ENCODE peak calls at places on chromosomes 1 and 21, in five cellular contexts. F is body of pancreas, Q is psoas muscle, B is HepG2, C is colonic mucosa. H is an unnamed sample.

GRCh38 chr1:13757693-13758092 is 57.7 kb downstream of the PRDM2 start:
- DNase-seq in F (no peak), Q (no peak), B (no peak), C (no peak), H (no peak)

GRCh38 chr1:165075725-165076370 is 280.7 kb downstream of the LMX1A start:
- DNase-seq in F (peak), Q (no peak), B (peak), C (no peak), H (no peak)

GRCh38 chr1:245790441-245790840 is 635.7 kb downstream of the KIF26B start:
- DNase-seq in F (no peak), Q (no peak), B (no peak), C (no peak), H (no peak)

GRCh38 chr21:31185663-31186062 is 147.4 kb upstream of the KRTAP19-8 start:
- DNase-seq in F (no peak), Q (no peak), B (no peak), C (no peak), H (no peak)

GRCh38 chr1:18950415-18951026 is 6.0 kb downstream of the IFFO2 start:
- DNase-seq in F (no peak), Q (peak), B (no peak), C (no peak), H (peak)

GRCh38 chr1:43834280-43835140 is 99.1 kb upstream of the ARTN start:
- DNase-seq in F (no peak), Q (peak), B (no peak), C (no peak), H (no peak)

GRCh38 chr21:39080366-39080765 is 102.9 kb downstream of the PSMG1 start:
- DNase-seq in F (no peak), Q (no peak), B (no peak), C (no peak), H (no peak)

GRCh38 chr1:14866841-14867626 is 268.5 kb downstream of the KAZN start:
- DNase-seq in F (no peak), Q (no peak), B (no peak), C (no peak), H (no peak)

GRCh38 chr1:22971161-22972062 is 1.3 kb downstream of the LACTBL1 start:
- DNase-seq in F (no peak), Q (no peak), B (no peak), C (no peak), H (no peak)

GRCh38 chr1:161505892-161506173 is 576 bp downstream of the FCGR2A start:
- DNase-seq in F (no peak), Q (no peak), B (no peak), C (no peak), H (no peak)

GRCh38 chr1:248094884-248095283 is at the start of gene OR2L13:
- DNase-seq in F (no peak), Q (no peak), B (no peak), C (no peak), H (no peak)

GRCh38 chr1:35646043-35646442 is 4.7 kb upstream of the PSMB2 start:
- DNase-seq in F (no peak), Q (no peak), B (no peak), C (no peak), H (no peak)
- TF ChIP-seq CTCF in F (peak), Q (no peak), B (peak), C (no peak), H (no peak)

DNA sequence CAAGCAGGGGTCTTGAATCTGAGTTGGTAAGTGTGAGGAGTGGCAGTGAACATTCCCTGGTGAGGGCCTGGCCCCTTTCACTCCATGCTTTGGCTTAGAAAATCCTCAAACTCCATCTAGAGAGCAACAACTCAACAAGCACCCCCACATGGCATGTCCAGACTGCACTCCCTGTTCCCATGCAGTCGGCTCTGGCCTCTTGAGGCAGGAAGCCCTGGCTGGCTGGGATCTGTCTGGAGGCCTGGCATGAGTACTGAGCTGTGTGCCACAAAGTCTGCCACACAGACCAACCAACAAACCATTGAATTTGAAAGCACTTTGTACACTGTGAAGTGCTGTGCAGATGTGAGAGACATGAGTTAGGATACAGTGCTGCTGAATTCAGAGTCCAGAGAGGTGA is 25.2 kb downstream of the COA7 start:
- DNase-seq in F (no peak), Q (no peak), B (no peak), C (no peak), H (no peak)
- H3K27ac ChIP-seq in F (no peak), Q (peak), B (no peak), C (no peak), H (no peak)

GRCh38 chr1:29859126-29859525 is 622.8 kb downstream of the PTPRU start:
- DNase-seq in F (no peak), Q (no peak), B (no peak), C (no peak), H (no peak)

GRCh38 chr1:29858646-29859045 is 622.3 kb downstream of the PTPRU start:
- DNase-seq in F (no peak), Q (no peak), B (no peak), C (no peak), H (no peak)

GRCh38 chr1:29861446-29861845 is 625.1 kb downstream of the PTPRU start:
- DNase-seq in F (no peak), Q (no peak), B (no peak), C (no peak), H (no peak)

GRCh38 chr1:29864431-29865022 is 628.2 kb downstream of the PTPRU start:
- DNase-seq in F (no peak), Q (no peak), B (no peak), C (no peak), H (no peak)

GRCh38 chr1:29860681-29861080 is 624.4 kb downstream of the PTPRU start:
- DNase-seq in F (no peak), Q (no peak), B (no peak), C (no peak), H (no peak)
- H3K4me3 ChIP-seq in F (no peak), Q (no peak), B (no peak), C (no peak), H (no peak)

GRCh38 chr1:151499355-151499754 is 11.8 kb upstream of the CGN start:
- DNase-seq in F (no peak), Q (no peak), B (no peak), C (no peak), H (no peak)

GRCh38 chr1:151499930-151500329 is 11.3 kb upstream of the CGN start:
- DNase-seq in F (no peak), Q (no peak), B (no peak), C (no peak), H (no peak)

GRCh38 chr1:151502859-151503509 is 8.2 kb upstream of the CGN start:
- DNase-seq in F (no peak), Q (no peak), B (no peak), C (peak), H (no peak)

GRCh38 chr1:151502035-151502728 is 9.0 kb upstream of the CGN start:
- DNase-seq in F (no peak), Q (no peak), B (peak), C (no peak), H (no peak)

GRCh38 chr1:151501474-151501873 is 9.7 kb upstream of the CGN start:
- DNase-seq in F (peak), Q (no peak), B (no peak), C (no peak), H (no peak)
- TF ChIP-seq CTCF in F (peak), Q (no peak), B (no peak), C (peak), H (no peak)

GRCh38 chr21:41613421-41613998 is 105.6 kb upstream of the TMPRSS2 start:
- DNase-seq in F (peak), Q (no peak), B (no peak), C (no peak), H (no peak)

GRCh38 chr21:41614456-41615010 is 106.6 kb upstream of the TMPRSS2 start:
- DNase-seq in F (no peak), Q (no peak), B (no peak), C (no peak), H (no peak)

GRCh38 chr21:41612674-41613250 is 104.8 kb upstream of the TMPRSS2 start:
- DNase-seq in F (peak), Q (peak), B (peak), C (peak), H (peak)

GRCh38 chr21:41615613-41616012 is 107.7 kb upstream of the TMPRSS2 start:
- DNase-seq in F (no peak), Q (no peak), B (no peak), C (no peak), H (no peak)

DNA sequence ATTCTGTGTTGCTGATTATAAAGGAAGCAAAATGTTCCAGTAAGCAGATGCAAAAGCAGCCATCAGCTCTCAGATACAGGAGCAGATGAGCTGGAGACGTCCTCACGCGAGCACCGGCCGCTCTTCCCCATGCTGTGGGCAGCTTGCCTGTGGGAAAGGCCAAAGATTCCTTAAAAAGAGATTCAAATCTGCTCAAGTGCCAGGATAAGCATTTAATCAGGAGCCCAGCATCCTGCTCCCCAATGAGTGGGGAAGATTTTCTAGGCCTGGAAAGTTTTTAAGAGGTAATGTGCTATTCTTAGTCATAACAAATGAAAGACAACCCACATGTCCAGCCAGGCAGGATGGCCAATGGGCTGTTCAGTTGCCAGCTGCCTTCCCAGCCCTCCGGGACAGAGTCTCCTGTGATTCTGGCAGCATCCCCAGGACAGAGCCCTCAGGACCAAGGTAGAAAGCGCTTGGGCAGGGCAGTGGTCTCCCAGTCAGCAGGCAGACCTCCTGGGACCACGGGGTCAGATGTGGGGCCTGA is 108.2 kb upstream of the TMPRSS2 start:
- DNase-seq in F (no peak), Q (peak), B (no peak), C (no peak), H (no peak)
- H3K27ac ChIP-seq in F (no peak), Q (peak), B (no peak), C (no peak), H (peak)

DNA sequence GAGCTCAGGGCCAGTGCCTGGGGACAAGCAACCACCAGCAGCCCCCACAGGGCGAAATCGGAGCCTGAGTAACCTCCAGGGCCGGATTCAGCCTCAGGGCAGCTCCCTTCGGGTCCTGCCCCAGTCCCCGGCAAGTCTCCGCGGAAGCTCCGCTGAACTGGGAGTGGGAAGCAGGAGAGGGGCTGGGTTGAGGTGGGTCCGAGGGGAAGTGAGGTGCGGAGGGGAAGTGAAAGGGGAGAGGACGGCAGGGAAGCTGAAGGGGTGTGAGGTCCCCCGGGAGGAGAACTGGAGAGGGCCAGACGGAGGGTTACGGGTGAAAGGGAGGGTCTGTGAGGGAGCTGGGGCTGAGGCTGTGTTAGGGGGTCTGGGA is 560 bp downstream of the PADI2 start:
- DNase-seq in F (no peak), Q (no peak), B (no peak), C (no peak), H (no peak)
- H3K4me3 ChIP-seq in F (no peak), Q (peak), B (no peak), C (peak), H (peak)

GRCh38 chr1:156360534-156360933 is 8.5 kb upstream of the RHBG start:
- DNase-seq in F (no peak), Q (no peak), B (no peak), C (no peak), H (no peak)

GRCh38 chr1:156356875-156357534 is 12.0 kb upstream of the RHBG start:
- DNase-seq in F (peak), Q (peak), B (peak), C (peak), H (no peak)

GRCh38 chr1:156357977-156358376 is 11.0 kb upstream of the RHBG start:
- DNase-seq in F (no peak), Q (no peak), B (no peak), C (no peak), H (peak)

GRCh38 chr1:156356262-156356874 is 12.6 kb upstream of the RHBG start:
- DNase-seq in F (no peak), Q (no peak), B (no peak), C (no peak), H (no peak)

DNA sequence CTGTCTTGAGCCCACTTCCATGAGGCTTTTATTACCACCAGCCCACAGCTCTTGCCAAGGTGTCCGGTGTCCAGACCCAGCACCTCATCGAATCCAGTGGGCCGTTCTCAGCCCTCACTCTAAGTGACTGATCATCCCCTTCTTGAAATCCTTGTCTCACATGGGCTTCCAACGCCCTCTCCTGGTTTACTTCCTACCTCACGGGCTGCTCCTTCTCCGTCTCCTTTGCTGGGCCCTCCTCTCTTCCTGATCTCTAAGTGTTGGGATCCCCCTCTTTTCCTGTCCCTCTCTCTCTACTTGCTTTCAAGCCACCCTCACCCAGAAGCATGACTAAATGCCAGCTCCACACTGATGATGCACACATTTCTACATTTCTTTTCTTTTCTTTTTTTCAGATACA is 9.0 kb upstream of the RHBG start:
- DNase-seq in F (no peak), Q (no peak), B (no peak), C (no peak), H (no peak)
- TF ChIP-seq CTCF in F (no peak), Q (no peak), B (peak), C (no peak), H (no peak)

GRCh38 chr1:197813741-197814140 is 38.5 kb upstream of the DENND1B start:
- DNase-seq in F (no peak), Q (no peak), B (no peak), C (no peak), H (no peak)
- H3K27ac ChIP-seq in F (no peak), Q (no peak), B (no peak), C (no peak), H (no peak)

GRCh38 chr1:42739753-42740700 is at the start of gene CLDN19:
- DNase-seq in F (no peak), Q (no peak), B (peak), C (no peak), H (no peak)
- H3K4me3 ChIP-seq in F (no peak), Q (no peak), B (peak), C (no peak), H (no peak)

H was measured in tibial artery.